ENCODE peak calls at places on chromosomes 4 and X, in seven cellular contexts. M, L, C, F, Y, Q and J are unnamed samples.

GRCh38 chr4:139934336-139934735 is 219.6 kb downstream of the MAML3 start:
- DNase-seq in M (no peak), L (peak), C (no peak), F (no peak), Y (no peak), Q (no peak), J (no peak)

GRCh38 chrX:3939967-3940610 is 226.6 kb upstream of the PRKX start:
- DNase-seq in M (no peak), L (peak), C (peak), F (peak), Y (no peak), Q (no peak), J (no peak)

GRCh38 chr4:51998837-51999236 is 21.3 kb downstream of the LRRC66 start:
- DNase-seq in M (no peak), L (no peak), C (no peak), F (no peak), Y (no peak), Q (no peak), J (no peak)

GRCh38 chr4:26758899-26759298 is 101.7 kb upstream of the STIM2 start:
- DNase-seq in M (no peak), L (no peak), C (no peak), F (no peak), Y (no peak), Q (no peak), J (no peak)

GRCh38 chr4:159220353-159220752 is 117.5 kb downstream of the RAPGEF2 start:
- DNase-seq in M (no peak), L (no peak), C (no peak), F (no peak), Y (no peak), Q (no peak), J (no peak)

GRCh38 chr4:97238956-97239698 is 904.1 kb downstream of the STPG2 start:
- DNase-seq in M (no peak), L (no peak), C (no peak), F (no peak), Y (no peak), Q (no peak), J (no peak)

GRCh38 chr4:3822230-3822947 is 56.2 kb downstream of the ADRA2C start:
- DNase-seq in M (no peak), L (peak), C (peak), F (no peak), Y (no peak), Q (no peak), J (no peak)

GRCh38 chr4:35912174-35912573 is 332.1 kb downstream of the ARAP2 start:
- DNase-seq in M (no peak), L (no peak), C (no peak), F (no peak), Y (no peak), Q (no peak), J (no peak)

GRCh38 chrX:1584237-1585011 is 7.0 kb upstream of the AKAP17A start:
- DNase-seq in M (no peak), L (no peak), C (no peak), F (no peak), Y (no peak), Q (no peak), J (no peak)

GRCh38 chr4:26936284-26937065 is 75.8 kb downstream of the STIM2 start:
- DNase-seq in M (no peak), L (peak), C (no peak), F (peak), Y (no peak), Q (no peak), J (no peak)

GRCh38 chr4:14856927-14857220 is 145.4 kb upstream of the CPEB2 start:
- DNase-seq in M (no peak), L (no peak), C (no peak), F (no peak), Y (no peak), Q (no peak), J (no peak)

GRCh38 chr4:181684310-181684709 is 558.9 kb upstream of the TENM3 start:
- DNase-seq in M (no peak), L (peak), C (no peak), F (peak), Y (no peak), Q (no peak), J (no peak)

GRCh38 chrX:50677789-50678188 is 136.2 kb downstream of the SHROOM4 start:
- DNase-seq in M (no peak), L (no peak), C (no peak), F (no peak), Y (no peak), Q (no peak), J (no peak)

GRCh38 chr4:176084769-176085168 is 19.1 kb downstream of the WDR17 start:
- DNase-seq in M (no peak), L (no peak), C (no peak), F (no peak), Y (no peak), Q (no peak), J (no peak)

GRCh38 chr4:67581208-67581857 is 22.8 kb downstream of the STAP1 start:
- DNase-seq in M (no peak), L (no peak), C (no peak), F (no peak), Y (no peak), Q (no peak), J (no peak)

GRCh38 chrX:9285342-9285771 is 179.5 kb upstream of the TBL1X start:
- DNase-seq in M (no peak), L (no peak), C (no peak), F (no peak), Y (no peak), Q (no peak), J (no peak)

GRCh38 chr4:156948738-156949137 is 22.9 kb downstream of the PDGFC start:
- DNase-seq in M (no peak), L (no peak), C (no peak), F (no peak), Y (no peak), Q (no peak), J (no peak)

GRCh38 chr4:20313237-20314030 is 61.7 kb downstream of the SLIT2 start:
- DNase-seq in M (no peak), L (no peak), C (peak), F (no peak), Y (no peak), Q (no peak), J (no peak)

GRCh38 chr4:155164705-155165104 is 43.7 kb upstream of the NPY2R start:
- DNase-seq in M (no peak), L (no peak), C (no peak), F (no peak), Y (no peak), Q (no peak), J (no peak)

GRCh38 chrX:116726806-116727205 is 264.0 kb upstream of the CT83 start:
- DNase-seq in M (no peak), L (no peak), C (no peak), F (no peak), Y (no peak), Q (no peak), J (no peak)

GRCh38 chr4:55609393-55609821 is 17.4 kb upstream of the PDCL2 start:
- DNase-seq in M (no peak), L (no peak), C (no peak), F (no peak), Y (no peak), Q (no peak), J (no peak)

GRCh38 chr4:159283697-159284492 is 181.0 kb downstream of the RAPGEF2 start:
- DNase-seq in M (no peak), L (peak), C (no peak), F (peak), Y (no peak), Q (no peak), J (no peak)

GRCh38 chrX:153649178-153649914 is 2.3 kb downstream of the DUSP9 start:
- DNase-seq in M (no peak), L (peak), C (peak), F (no peak), Y (peak), Q (no peak), J (no peak)

GRCh38 chr4:128853741-128854140 is 44.2 kb downstream of the JADE1 start:
- DNase-seq in M (no peak), L (peak), C (no peak), F (peak), Y (no peak), Q (no peak), J (no peak)

GRCh38 chr4:186957952-186958555 is 234.4 kb upstream of the FAT1 start:
- DNase-seq in M (no peak), L (no peak), C (no peak), F (no peak), Y (no peak), Q (no peak), J (no peak)

GRCh38 chr4:6331018-6331417 is 61.4 kb downstream of the WFS1 start:
- DNase-seq in M (no peak), L (no peak), C (peak), F (no peak), Y (no peak), Q (no peak), J (no peak)

GRCh38 chr4:137212601-137213000 is 319.7 kb downstream of the PCDH18 start:
- DNase-seq in M (no peak), L (no peak), C (no peak), F (no peak), Y (no peak), Q (no peak), J (no peak)

GRCh38 chrX:103197721-103198306 is 17.1 kb upstream of the BEX4 start:
- DNase-seq in M (no peak), L (peak), C (no peak), F (no peak), Y (no peak), Q (no peak), J (no peak)

GRCh38 chrX:130916636-130917422 is 13.8 kb upstream of the ENOX2 start:
- DNase-seq in M (no peak), L (peak), C (peak), F (no peak), Y (no peak), Q (no peak), J (no peak)

GRCh38 chrX:68842781-68843581 is 14.2 kb downstream of the EFNB1 start:
- DNase-seq in M (no peak), L (no peak), C (no peak), F (no peak), Y (no peak), Q (no peak), J (no peak)

GRCh38 chr4:105978684-105979296 is 83.5 kb downstream of the NPNT start:
- DNase-seq in M (peak), L (peak), C (no peak), F (peak), Y (no peak), Q (no peak), J (no peak)

GRCh38 chr4:164659765-164660164 is 94.2 kb upstream of the SMIM31 start:
- DNase-seq in M (no peak), L (no peak), C (no peak), F (no peak), Y (no peak), Q (no peak), J (no peak)

GRCh38 chr4:70709551-70710080 is 12.1 kb upstream of the RUFY3 start:
- DNase-seq in M (no peak), L (no peak), C (no peak), F (no peak), Y (no peak), Q (no peak), J (no peak)

GRCh38 chr4:80128941-80129340 is 55.9 kb upstream of the ANTXR2 start:
- DNase-seq in M (no peak), L (no peak), C (no peak), F (no peak), Y (no peak), Q (no peak), J (no peak)

GRCh38 chr4:125958519-125958918 is 643.8 kb downstream of the FAT4 start:
- DNase-seq in M (no peak), L (no peak), C (no peak), F (no peak), Y (no peak), Q (no peak), J (no peak)

GRCh38 chrX:13088155-13088485 is 43.7 kb upstream of the FAM9C start:
- DNase-seq in M (no peak), L (no peak), C (no peak), F (no peak), Y (no peak), Q (no peak), J (no peak)

GRCh38 chr4:150082241-150082640 is 4.0 kb downstream of the DCLK2 start:
- DNase-seq in M (no peak), L (no peak), C (no peak), F (no peak), Y (no peak), Q (no peak), J (no peak)

GRCh38 chr4:125550769-125551168 is 236.0 kb downstream of the FAT4 start:
- DNase-seq in M (no peak), L (no peak), C (no peak), F (no peak), Y (no peak), Q (no peak), J (no peak)

GRCh38 chr4:177726111-177726510 is 283.9 kb upstream of the AGA start:
- DNase-seq in M (no peak), L (no peak), C (no peak), F (no peak), Y (no peak), Q (no peak), J (no peak)

GRCh38 chr4:88008624-88009235 is 1.3 kb downstream of the PKD2 start:
- DNase-seq in M (no peak), L (peak), C (no peak), F (peak), Y (no peak), Q (no peak), J (no peak)
- H3K4me3 ChIP-seq in M (peak), L (peak), C (peak), F (peak), Y (peak), Q (peak), J (peak)

GRCh38 chrX:70970482-70970999 is 39.6 kb upstream of the SLC7A3 start:
- DNase-seq in M (no peak), L (peak), C (no peak), F (no peak), Y (no peak), Q (no peak), J (no peak)
- TF ChIP-seq CTCF in M (peak), L (peak), C (peak), F (no peak), Y (no peak), Q (no peak), J (no peak)

GRCh38 chrX:25014366-25014838 is 1.4 kb downstream of the ARX start:
- DNase-seq in M (no peak), L (no peak), C (no peak), F (no peak), Y (no peak), Q (no peak), J (no peak)

GRCh38 chrX:25012793-25013592 is 2.8 kb downstream of the ARX start:
- DNase-seq in M (no peak), L (no peak), C (no peak), F (no peak), Y (no peak), Q (no peak), J (no peak)

GRCh38 chrX:25015486-25016360 is at the start of gene ARX:
- DNase-seq in M (peak), L (peak), C (peak), F (no peak), Y (no peak), Q (no peak), J (no peak)

GRCh38 chrX:25012433-25012735 is 3.4 kb downstream of the ARX start:
- DNase-seq in M (no peak), L (no peak), C (no peak), F (no peak), Y (no peak), Q (no peak), J (no peak)

GRCh38 chrX:25013593-25014365 is 2.0 kb downstream of the ARX start:
- DNase-seq in M (no peak), L (no peak), C (peak), F (no peak), Y (no peak), Q (no peak), J (no peak)
- H3K4me3 ChIP-seq in M (no peak), L (no peak), C (no peak), F (no peak), Y (no peak), Q (no peak), J (peak)

GRCh38 chrX:39133971-39134370 is 332.7 kb downstream of the MID1IP1 start:
- DNase-seq in M (no peak), L (no peak), C (peak), F (no peak), Y (no peak), Q (no peak), J (no peak)
- TF ChIP-seq CTCF in M (no peak), L (no peak), C (no peak), F (peak), Y (no peak), Q (no peak), J (no peak)